ENCODE peak calls at places on chromosomes 5 and 9, in four cellular contexts. W is EL, G is HS-27A, P is sciatic nerve. Y is an unnamed sample.
A peak's percentile ranks its signal among the peaks of the same experiment; 100 is the strongest.

GRCh38 chr5:65105301-65105700 is 336.6 kb downstream of the CWC27 start:
- DNase-seq in W (no peak), G (no peak), P (no peak), Y (no peak)

GRCh38 chr5:157198277-157199058 is 17.8 kb downstream of the ITK start:
- DNase-seq in P (no peak), W (no peak), G (no peak), Y (no peak)

GRCh38 chr5:58961631-58962280 is 378.9 kb downstream of the RAB3C start:
- DNase-seq in G (no peak), P (no peak), W (no peak), Y (no peak)

GRCh38 chr5:93100433-93100832 is 480.6 kb downstream of the NR2F1-AS1 start:
- DNase-seq in P (no peak), G (no peak), W (peak; percentile 75), Y (no peak)

GRCh38 chr9:138010861-138011260 is 133.3 kb downstream of the CACNA1B start:
- DNase-seq in W (no peak), P (no peak), G (no peak), Y (no peak)

GRCh38 chr9:70421272-70422180 is 7.1 kb upstream of the KLF9 start:
- DNase-seq in P (no peak), G (no peak), W (peak; percentile 59), Y (no peak)

GRCh38 chr9:121599186-121599871 is 52.1 kb upstream of the DAB2IP start:
- DNase-seq in P (no peak), W (peak; percentile 64), G (no peak), Y (no peak)

GRCh38 chr5:151150484-151151262 is 6.9 kb downstream of the ANXA6 start:
- DNase-seq in G (no peak), P (no peak), W (peak; percentile 14), Y (no peak)

GRCh38 chr9:111064160-111064733 is 26.0 kb upstream of the LPAR1 start:
- DNase-seq in W (no peak), G (no peak), P (no peak), Y (no peak)

GRCh38 chr9:136619742-136620440 is 42.8 kb upstream of the EGFL7 start:
- DNase-seq in W (no peak), G (no peak), P (peak; percentile 85), Y (no peak)

GRCh38 chr9:129567842-129568559 is 52.9 kb downstream of the C9orf50 start:
- DNase-seq in G (no peak), W (peak; percentile 90), P (no peak), Y (peak; percentile 50)

GRCh38 chr5:90365328-90365727 is 44.2 kb downstream of the CETN3 start:
- DNase-seq in W (no peak), G (no peak), P (no peak), Y (no peak)

GRCh38 chr5:137498301-137498735 is 808 bp downstream of the SPOCK1 start:
- DNase-seq in W (peak; percentile 47), G (no peak), P (no peak), Y (peak; percentile 17)

GRCh38 chr5:169174923-169175322 is 126.0 kb downstream of the SLIT3 start:
- DNase-seq in W (no peak), G (no peak), P (no peak), Y (no peak)

GRCh38 chr5:142807378-142807911 is 37.3 kb downstream of the ARHGAP26 start:
- DNase-seq in G (no peak), P (no peak), W (no peak), Y (no peak)

GRCh38 chr9:74985041-74985440 is 32.3 kb upstream of the C9orf40 start:
- DNase-seq in G (no peak), W (no peak), P (no peak), Y (no peak)

GRCh38 chr5:27312291-27312690 is 273.9 kb upstream of the CDH9 start:
- DNase-seq in P (no peak), W (no peak), G (no peak), Y (no peak)

GRCh38 chr5:150492621-150493020 is 15.3 kb upstream of the NDST1 start:
- DNase-seq in W (peak; percentile 87), G (no peak), P (no peak), Y (peak; percentile 47)

GRCh38 chr5:27242258-27242626 is 203.9 kb upstream of the CDH9 start:
- DNase-seq in P (no peak), W (no peak), G (no peak), Y (no peak)

GRCh38 chr5:159629158-159629557 is 287.1 kb upstream of the ADRA1B start:
- DNase-seq in P (no peak), W (no peak), G (no peak), Y (no peak)

GRCh38 chr5:44233691-44234090 is 155.5 kb downstream of the FGF10 start:
- DNase-seq in P (no peak), W (no peak), G (no peak), Y (no peak)